ENCODE peak calls at places on chromosomes 6 and 20, in ten cellular contexts. Q is transverse colon, S is astrocyte of the cerebellum, Z is uterus, K is spleen, X is CD14-positive monocyte, M is esophagus squamous epithelium, P is mammary epithelial cell, L is sigmoid colon, Y is cardiac muscle cell. U is an unnamed sample.

GRCh38 chr20:64111841-64112641 is 4.7 kb upstream of the NPBWR2 start:
- DNase-seq in Q (peak; percentile 3), S (no peak), Z (no peak), K (peak; percentile 71), X (peak; percentile 33), M (no peak), P (no peak), L (peak; percentile 54), Y (no peak), U (no peak)

GRCh38 chr6:34094474-34095135 is 51.3 kb downstream of the GRM4 start:
- DNase-seq in Q (no peak), S (no peak), Z (no peak), K (no peak), X (no peak), M (no peak), P (no peak), L (no peak), Y (no peak), U (no peak)

GRCh38 chr20:7497985-7498384 is 442.3 kb downstream of the HAO1 start:
- DNase-seq in Q (no peak), S (peak; percentile 47), Z (no peak), K (no peak), X (no peak), M (no peak), P (peak; percentile 92), L (no peak), Y (peak; percentile 80), U (no peak)

GRCh38 chr20:39960522-39961420 is 728.3 kb downstream of the MAFB start:
- DNase-seq in Q (no peak), S (no peak), Z (no peak), K (no peak), X (no peak), M (no peak), P (no peak), L (peak; percentile 63), Y (no peak), U (no peak)

GRCh38 chr6:165446331-165446730 is 136.9 kb upstream of the C6orf118 start:
- DNase-seq in Q (no peak), S (no peak), Z (no peak), K (no peak), X (no peak), M (no peak), P (no peak), L (no peak), Y (no peak), U (no peak)

GRCh38 chr20:22576273-22576672 is 8.1 kb downstream of the FOXA2 start:
- DNase-seq in Q (no peak), S (no peak), Z (no peak), K (no peak), X (no peak), M (no peak), P (no peak), L (no peak), Y (no peak), U (no peak)

GRCh38 chr6:44561832-44562496 is 174.5 kb downstream of the CDC5L start:
- DNase-seq in Q (no peak), S (no peak), Z (no peak), K (no peak), X (no peak), M (no peak), P (no peak), L (no peak), Y (no peak), U (no peak)

GRCh38 chr6:96940322-96940721 is 15.8 kb downstream of the KLHL32 start:
- DNase-seq in Q (no peak), S (no peak), Z (no peak), K (no peak), X (no peak), M (no peak), P (no peak), L (no peak), Y (no peak), U (no peak)

GRCh38 chr20:53162251-53162835 is 190.2 kb downstream of the TSHZ2 start:
- DNase-seq in Q (peak; percentile 12), S (peak; percentile 42), Z (peak; percentile 48), K (no peak), X (no peak), M (no peak), P (peak; percentile 75), L (peak; percentile 74), Y (peak; percentile 59), U (peak; percentile 5)

GRCh38 chr6:147749331-147749730 is 240.8 kb downstream of the SAMD5 start:
- DNase-seq in Q (no peak), S (no peak), Z (no peak), K (no peak), X (no peak), M (no peak), P (no peak), L (no peak), Y (no peak), U (no peak)

GRCh38 chr20:60586417-60587105 is 628.3 kb downstream of the CDH26 start:
- DNase-seq in Q (no peak), S (no peak), Z (no peak), K (peak; percentile 74), X (no peak), M (no peak), P (no peak), L (no peak), Y (no peak), U (no peak)

GRCh38 chr20:32528291-32528891 is 56.7 kb downstream of the NOL4L start:
- DNase-seq in Q (no peak), S (no peak), Z (no peak), K (peak; percentile 80), X (no peak), M (no peak), P (no peak), L (no peak), Y (peak; percentile 44), U (no peak)

GRCh38 chr20:36415475-36416002 is 109.4 kb downstream of the DLGAP4 start:
- DNase-seq in Q (no peak), S (no peak), Z (no peak), K (no peak), X (no peak), M (no peak), P (no peak), L (no peak), Y (no peak), U (no peak)

GRCh38 chr6:111683749-111684267 is 78.1 kb upstream of the TRAF3IP2 start:
- DNase-seq in Q (no peak), S (peak; percentile 83), Z (peak; percentile 87), K (no peak), X (no peak), M (no peak), P (no peak), L (peak; percentile 88), Y (peak; percentile 98), U (peak; percentile 81)

GRCh38 chr20:4470375-4470774 is 251.3 kb upstream of the PRND start:
- DNase-seq in Q (no peak), S (no peak), Z (no peak), K (no peak), X (no peak), M (no peak), P (no peak), L (no peak), Y (no peak), U (peak; percentile 93)

GRCh38 chr6:167091149-167092107 is 31.5 kb upstream of the CCR6 start:
- DNase-seq in Q (no peak), S (no peak), Z (no peak), K (peak; percentile 80), X (peak; percentile 65), M (no peak), P (no peak), L (no peak), Y (no peak), U (no peak)

GRCh38 chr6:91366781-91367180 is 779.9 kb upstream of the MAP3K7 start:
- DNase-seq in Q (no peak), S (no peak), Z (no peak), K (no peak), X (no peak), M (no peak), P (no peak), L (no peak), Y (no peak), U (no peak)

GRCh38 chr20:19260412-19261090 is 48.1 kb downstream of the SLC24A3 start:
- DNase-seq in Q (no peak), S (no peak), Z (no peak), K (no peak), X (peak; percentile 76), M (no peak), P (no peak), L (no peak), Y (no peak), U (peak; percentile 22)

GRCh38 chr20:17014967-17015366 is 211.9 kb upstream of the PCSK2 start:
- DNase-seq in Q (no peak), S (no peak), Z (no peak), K (no peak), X (no peak), M (no peak), P (no peak), L (no peak), Y (no peak), U (no peak)

GRCh38 chr6:40536442-40536841 is 50.7 kb downstream of the LRFN2 start:
- DNase-seq in Q (no peak), S (no peak), Z (no peak), K (peak; percentile 69), X (no peak), M (no peak), P (no peak), L (no peak), Y (peak; percentile 10), U (no peak)
- TF ChIP-seq CTCF in Q (no peak), S (no peak), Z (no peak), K (no peak), X (no peak), M (no peak), P (peak; percentile 6), L (no peak), Y (peak; percentile 15), U (peak; percentile 3)

GRCh38 chr6:164347455-164347854 is 932.9 kb downstream of the QKI start:
- DNase-seq in Q (no peak), S (no peak), Z (no peak), K (no peak), X (no peak), M (no peak), P (no peak), L (no peak), Y (no peak), U (no peak)
- TF ChIP-seq CTCF in Q (no peak), S (no peak), Z (no peak), K (no peak), X (no peak), M (no peak), P (no peak), L (no peak), Y (no peak), U (no peak)

DNA sequence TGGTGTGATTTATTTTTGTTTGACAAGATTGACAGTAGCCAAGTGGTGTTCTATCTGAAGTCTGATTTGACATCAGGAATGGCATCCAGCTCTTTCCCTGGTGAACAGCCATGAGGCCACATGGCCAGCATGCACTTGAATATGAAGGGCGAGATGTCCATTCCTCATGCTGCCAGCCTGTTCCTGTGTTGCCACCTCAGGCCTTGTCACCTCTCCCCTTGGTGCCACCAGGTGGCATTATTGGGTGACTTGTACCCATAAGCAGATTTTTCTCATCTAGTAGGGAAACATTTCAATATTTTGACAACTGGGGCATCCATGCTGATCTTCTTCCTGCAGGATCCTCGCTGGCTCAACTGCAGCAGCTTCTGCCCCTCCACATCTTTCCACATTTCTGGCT is 199.1 kb downstream of the ERMARD start:
- DNase-seq in Q (no peak), S (no peak), Z (no peak), K (no peak), X (no peak), M (no peak), P (peak; percentile 7), L (no peak), Y (peak; percentile 17), U (no peak)
- TF ChIP-seq CTCF in Q (peak; percentile 16), S (peak; percentile 17), Z (no peak), K (peak; percentile 21), X (peak; percentile 51), M (no peak), P (peak; percentile 31), L (no peak), Y (peak; percentile 16), U (peak; percentile 37)

GRCh38 chr6:123635567-123635966 is 1.2 kb downstream of the TRDN start:
- DNase-seq in Q (no peak), S (no peak), Z (no peak), K (no peak), X (no peak), M (no peak), P (no peak), L (no peak), Y (no peak), U (no peak)
- TF ChIP-seq CTCF in Q (no peak), S (no peak), Z (no peak), K (no peak), X (no peak), M (no peak), P (no peak), L (no peak), Y (no peak), U (no peak)

U was measured in AG09319.